ENCODE peak calls at places on chromosomes 3 and 15, in ten cellular contexts. M is brain microvascular endothelial cell; F is NCI-H748 treated with DMSO at 0.1 percent for 48 hours; T is naive B cell; D is GM12864; R is activated naive CD4-positive, alpha-beta T cell; A is activated effector memory CD4-positive, alpha-beta T cell treated with Interleukin-2 at 50 U/mL for 16 hours; S is T-helper 1 cell; I is activated T-helper 1 cell treated with anti-CD3 and anti-CD28 coated beads, Interleukin-12 subunit alpha, Interleukin-12 subunit beta, Interleukin-2, Interleukin-4 antibody, amounts not matched to agents 30 ng/mL and 10 ng/mL and 1 ng/mL, durations not matched to agents 14 hours and 24 hours and 36 hours; V is GM12865. K is an unnamed sample.

GRCh38 chr3:63791974-63792373 is 27.1 kb upstream of the C3orf49 start:
- DNase-seq in M (peak; percentile 11), F (peak; percentile 5), T (no peak), D (no peak), R (no peak), A (no peak), S (no peak), I (no peak), V (peak; percentile 7), K (no peak)

GRCh38 chr3:175198991-175199390 is 339.9 kb downstream of the NAALADL2 start:
- DNase-seq in M (no peak), F (no peak), T (no peak), D (no peak), R (no peak), A (no peak), S (no peak), I (no peak), V (no peak), K (no peak)

GRCh38 chr3:58539636-58540035 is 2.6 kb upstream of the ACOX2 start:
- DNase-seq in M (no peak), F (no peak), T (no peak), D (no peak), R (no peak), A (no peak), S (no peak), I (no peak), V (no peak), K (no peak)

GRCh38 chr15:77816983-77817382 is 184.3 kb upstream of the LINGO1 start:
- DNase-seq in M (no peak), F (no peak), T (no peak), D (no peak), R (no peak), A (no peak), S (no peak), I (no peak), V (no peak), K (no peak)

GRCh38 chr3:197836244-197836643 is 45.2 kb downstream of the LRCH3 start:
- DNase-seq in M (no peak), F (no peak), T (no peak), D (no peak), R (no peak), A (no peak), S (no peak), I (no peak), V (no peak), K (no peak)

GRCh38 chr3:43152649-43153048 is 46.8 kb upstream of the POMGNT2 start:
- DNase-seq in M (no peak), F (no peak), T (no peak), D (no peak), R (no peak), A (no peak), S (no peak), I (no peak), V (no peak), K (no peak)

GRCh38 chr3:18951333-18951732 is 197.0 kb upstream of the KCNH8 start:
- DNase-seq in M (no peak), F (no peak), T (no peak), D (no peak), R (no peak), A (no peak), S (no peak), I (no peak), V (no peak), K (no peak)

GRCh38 chr3:12967751-12968209 is 105.4 kb downstream of the IQSEC1 start:
- DNase-seq in M (peak; percentile 78), F (no peak), T (peak; percentile 75), D (no peak), R (peak; percentile 76), A (peak; percentile 85), S (peak; percentile 86), I (peak; percentile 83), V (peak; percentile 95), K (no peak)

GRCh38 chr15:51621917-51622268 is 678 bp downstream of the DMXL2 start:
- DNase-seq in M (peak; percentile 57), F (no peak), T (no peak), D (no peak), R (peak; percentile 1), A (peak; percentile 1), S (no peak), I (peak; percentile 11), V (peak; percentile 80), K (no peak)

GRCh38 chr3:16427309-16427965 is 86.1 kb downstream of the RFTN1 start:
- DNase-seq in M (peak; percentile 86), F (no peak), T (no peak), D (no peak), R (no peak), A (no peak), S (no peak), I (no peak), V (no peak), K (no peak)

GRCh38 chr3:23377928-23378672 is 175.0 kb downstream of the UBE2E2 start:
- DNase-seq in M (no peak), F (no peak), T (no peak), D (no peak), R (no peak), A (no peak), S (no peak), I (no peak), V (peak; percentile 18), K (no peak)

GRCh38 chr3:134607054-134608022 is 43.5 kb downstream of the KY start:
- DNase-seq in M (no peak), F (no peak), T (no peak), D (no peak), R (no peak), A (no peak), S (no peak), I (no peak), V (no peak), K (no peak)

GRCh38 chr15:69855601-69856000 is 242.1 kb downstream of the TLE3 start:
- DNase-seq in M (peak; percentile 28), F (no peak), T (no peak), D (no peak), R (no peak), A (no peak), S (no peak), I (no peak), V (no peak), K (no peak)

GRCh38 chr15:83206971-83207621 is 527 bp downstream of the HDGFL3 start:
- DNase-seq in M (peak; percentile 9), F (no peak), T (peak; percentile 12), D (no peak), R (no peak), A (no peak), S (no peak), I (peak; percentile 10), V (peak; percentile 53), K (no peak)

GRCh38 chr3:170057550-170057949 is 19.8 kb downstream of the GPR160 start:
- DNase-seq in M (no peak), F (no peak), T (no peak), D (no peak), R (no peak), A (no peak), S (no peak), I (no peak), V (peak; percentile 62), K (no peak)

GRCh38 chr3:110608566-110608965 is 463.1 kb upstream of the NECTIN3 start:
- DNase-seq in M (peak; percentile 3), F (no peak), T (no peak), D (no peak), R (no peak), A (no peak), S (no peak), I (no peak), V (no peak), K (no peak)

GRCh38 chr3:78846688-78847087 is 921.1 kb downstream of the ROBO1 start:
- DNase-seq in M (peak; percentile 36), F (no peak), T (no peak), D (no peak), R (no peak), A (no peak), S (no peak), I (no peak), V (no peak), K (no peak)

GRCh38 chr15:92438471-92438870 is 44.8 kb downstream of the ST8SIA2 start:
- DNase-seq in M (no peak), F (no peak), T (no peak), D (no peak), R (no peak), A (no peak), S (no peak), I (no peak), V (no peak), K (no peak)

GRCh38 chr3:195065142-195065863 is 205.7 kb downstream of the XXYLT1 start:
- DNase-seq in M (no peak), F (no peak), T (peak; percentile 18), D (no peak), R (no peak), A (no peak), S (no peak), I (no peak), V (no peak), K (no peak)

GRCh38 chr3:12436514-12437222 is 47.6 kb upstream of the TSEN2 start:
- DNase-seq in M (peak; percentile 12), F (no peak), T (no peak), D (no peak), R (no peak), A (no peak), S (no peak), I (no peak), V (no peak), K (no peak)